ENCODE peak calls at places on chromosome 4, in six cellular contexts. E is iPS DF 6.9, P is Panc1, I is breast epithelium, G is pancreas, J is hepatocyte. Y is an unnamed sample.

GRCh38 chr4:185992585-185992984 is 76.4 kb upstream of the TLR3 start:
- DNase-seq in G (no peak), I (no peak), P (no peak), J (no peak), E (no peak), Y (no peak)

GRCh38 chr4:1369484-1370079 is 22.6 kb downstream of the UVSSA start:
- DNase-seq in I (no peak), E (no peak), G (no peak), P (no peak), J (no peak), Y (no peak)

GRCh38 chr4:43457866-43458265 is 565.4 kb downstream of the GRXCR1 start:
- DNase-seq in J (no peak), I (no peak), E (no peak), G (no peak), P (no peak), Y (no peak)

GRCh38 chr4:67288964-67289363 is 256.3 kb downstream of the CENPC start:
- DNase-seq in J (peak), I (no peak), P (no peak), G (no peak), E (peak), Y (no peak)

GRCh38 chr4:76035799-76036389 is at the start of gene CXCL11:
- DNase-seq in J (no peak), P (no peak), G (no peak), E (no peak), I (no peak), Y (no peak)

GRCh38 chr4:14313757-14314156 is 686.2 kb upstream of the BOD1L1 start:
- DNase-seq in J (no peak), E (no peak), P (no peak), G (no peak), I (no peak), Y (no peak)

GRCh38 chr4:155964016-155964891 is 10.6 kb upstream of the CTSO start:
- DNase-seq in I (no peak), E (no peak), G (no peak), P (no peak), J (no peak), Y (no peak)

GRCh38 chr4:6565691-6566431 is 9.1 kb upstream of the MAN2B2 start:
- DNase-seq in J (no peak), G (peak), I (no peak), P (no peak), E (no peak), Y (no peak)

GRCh38 chr4:113643505-113643904 is 118.0 kb downstream of the CAMK2D start:
- DNase-seq in I (no peak), E (no peak), J (no peak), G (no peak), P (no peak), Y (no peak)

GRCh38 chr4:4386296-4386735 is 586 bp upstream of the NSG1 start:
- DNase-seq in I (no peak), G (no peak), J (peak), P (no peak), E (no peak), Y (no peak)

GRCh38 chr4:174873931-174874330 is 44.2 kb upstream of the ADAM29 start:
- DNase-seq in J (no peak), G (no peak), E (peak), P (peak), I (no peak), Y (no peak)

GRCh38 chr4:76272999-76273398 is 21.5 kb downstream of the FAM47E start:
- DNase-seq in I (no peak), J (no peak), E (no peak), G (no peak), P (no peak), Y (no peak)

GRCh38 chr4:54566608-54567007 is 91.1 kb upstream of the KIT start:
- DNase-seq in G (no peak), J (no peak), E (no peak), P (no peak), I (no peak), Y (no peak)

GRCh38 chr4:163536101-163536500 is 41.6 kb downstream of the TMA16 start:
- DNase-seq in E (no peak), P (no peak), I (no peak), J (no peak), G (no peak), Y (no peak)

GRCh38 chr4:91935217-91935616 is 368.5 kb upstream of the GRID2 start:
- DNase-seq in I (no peak), G (no peak), E (no peak), J (peak), P (no peak), Y (no peak)

GRCh38 chr4:47669946-47670345 is 167.9 kb downstream of the CORIN start:
- DNase-seq in J (no peak), E (no peak), G (no peak), I (no peak), P (no peak), Y (no peak)

GRCh38 chr4:6272863-6273660 is 3.4 kb downstream of the WFS1 start:
- DNase-seq in E (no peak), I (no peak), G (peak), J (peak), P (peak), Y (no peak)

GRCh38 chr4:94412019-94413017 is 39.4 kb upstream of the PDLIM5 start:
- DNase-seq in E (no peak), J (peak), G (no peak), I (no peak), P (no peak), Y (no peak)

GRCh38 chr4:181822005-181822375 is 421.2 kb upstream of the TENM3 start:
- DNase-seq in G (no peak), J (no peak), I (no peak), P (no peak), E (no peak), Y (no peak)

GRCh38 chr4:120812216-120812615 is 110.3 kb downstream of the PRDM5 start:
- DNase-seq in G (no peak), E (no peak), P (no peak), I (no peak), J (no peak), Y (no peak)

GRCh38 chr4:184344899-184345572 is 127.4 kb upstream of the ENPP6 start:
- DNase-seq in G (no peak), J (no peak), P (no peak), I (no peak), E (no peak), Y (no peak)

GRCh38 chr4:102157984-102158383 is 187.3 kb downstream of the SLC39A8 start:
- DNase-seq in I (no peak), J (no peak), G (no peak), P (no peak), E (no peak), Y (no peak)

GRCh38 chr4:74370912-74371311 is 6.0 kb downstream of the EREG start:
- DNase-seq in G (no peak), I (no peak), P (no peak), J (peak), E (no peak), Y (no peak)

GRCh38 chr4:19508442-19508841 is 743.3 kb upstream of the SLIT2 start:
- DNase-seq in E (no peak), P (no peak), I (no peak), J (no peak), G (no peak), Y (no peak)

GRCh38 chr4:41380758-41381157 is 124.0 kb downstream of the UCHL1 start:
- DNase-seq in G (no peak), I (no peak), E (no peak), P (no peak), J (no peak), Y (no peak)

GRCh38 chr4:111070390-111070789 is 447.5 kb upstream of the PITX2 start:
- DNase-seq in I (no peak), G (no peak), E (no peak), J (no peak), P (no peak), Y (no peak)

GRCh38 chr4:19051751-19052296 is 1030.3 kb upstream of the LCORL start:
- DNase-seq in E (no peak), G (no peak), J (no peak), I (no peak), P (no peak), Y (no peak)

GRCh38 chr4:7630559-7631287 is 196.0 kb upstream of the PSAPL1 start:
- DNase-seq in I (no peak), E (no peak), J (peak), P (peak), G (peak), Y (peak)

GRCh38 chr4:89158884-89159503 is 47.7 kb downstream of the TIGD2 start:
- DNase-seq in E (no peak), J (peak), I (no peak), P (no peak), G (no peak), Y (no peak)

GRCh38 chr4:1720163-1720983 is 750 bp downstream of the TMEM129 start:
- DNase-seq in P (no peak), E (no peak), I (no peak), J (peak), G (peak), Y (no peak)

GRCh38 chr4:177554966-177555574 is 112.8 kb upstream of the AGA start:
- DNase-seq in I (no peak), E (no peak), P (peak), G (no peak), J (peak), Y (no peak)

GRCh38 chr4:164847016-164847415 is 30.0 kb upstream of the APELA start:
- DNase-seq in G (no peak), J (no peak), E (no peak), I (no peak), P (no peak), Y (no peak)

GRCh38 chr4:167826281-167826680 is 266.1 kb upstream of the ANXA10 start:
- DNase-seq in E (no peak), P (no peak), I (no peak), G (no peak), J (no peak), Y (no peak)

GRCh38 chr4:7970031-7970946 is 30.6 kb upstream of the AFAP1 start:
- DNase-seq in G (no peak), P (no peak), J (peak), I (peak), E (no peak), Y (no peak)

GRCh38 chr4:4763815-4764202 is 95.7 kb upstream of the MSX1 start:
- DNase-seq in G (no peak), J (no peak), I (no peak), E (no peak), P (no peak), Y (no peak)

GRCh38 chr4:152273343-152273742 is 262.5 kb downstream of the FBXW7 start:
- DNase-seq in J (no peak), I (peak), G (no peak), P (no peak), E (no peak), Y (no peak)

GRCh38 chr4:187415227-187415626 is 580.3 kb upstream of the ZFP42 start:
- DNase-seq in P (no peak), I (no peak), G (no peak), E (no peak), J (no peak), Y (no peak)

GRCh38 chr4:69832326-69833030 is 27.5 kb downstream of the SULT1E1 start:
- DNase-seq in J (peak), I (no peak), P (no peak), G (no peak), E (no peak), Y (no peak)

GRCh38 chr4:38867478-38868054 is at the start of gene FAM114A1:
- DNase-seq in I (peak), G (peak), P (no peak), E (no peak), J (peak), Y (peak)

GRCh38 chr4:153750197-153750817 is 9.5 kb downstream of the RNF175 start:
- DNase-seq in J (peak), I (peak), G (no peak), P (peak), E (peak), Y (peak)

DNA sequence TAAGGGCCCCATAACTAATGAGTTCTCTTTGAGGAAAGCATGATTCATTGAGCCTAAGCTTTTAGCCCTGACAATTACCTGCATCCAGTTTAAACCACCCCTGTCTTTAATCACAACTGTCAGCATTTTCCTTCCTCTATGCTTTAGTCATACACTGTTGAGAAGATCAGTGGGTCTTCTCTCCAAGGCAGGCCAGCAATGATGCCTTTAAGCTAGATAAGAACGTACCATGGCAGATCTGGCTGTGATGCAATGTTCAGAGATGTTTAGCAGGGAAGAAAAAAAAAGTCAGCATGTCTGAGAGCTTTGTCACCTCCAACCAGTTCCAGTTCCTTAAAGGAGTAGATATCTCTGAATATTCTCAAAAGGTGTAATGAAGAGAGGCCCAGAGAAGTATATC is 179.8 kb upstream of the RASGEF1B start:
- DNase-seq in E (no peak), G (no peak), P (no peak), J (peak), I (no peak), Y (no peak)
- H3K27ac ChIP-seq in E (no peak), G (no peak), P (no peak), J (peak), I (no peak), Y (no peak)

GRCh38 chr4:17072483-17072882 is 174.0 kb upstream of the LDB2 start:
- DNase-seq in E (no peak), I (no peak), J (no peak), P (no peak), G (no peak), Y (no peak)
- H3K27ac ChIP-seq in E (no peak), I (no peak), J (no peak), P (no peak), G (no peak), Y (no peak)

DNA sequence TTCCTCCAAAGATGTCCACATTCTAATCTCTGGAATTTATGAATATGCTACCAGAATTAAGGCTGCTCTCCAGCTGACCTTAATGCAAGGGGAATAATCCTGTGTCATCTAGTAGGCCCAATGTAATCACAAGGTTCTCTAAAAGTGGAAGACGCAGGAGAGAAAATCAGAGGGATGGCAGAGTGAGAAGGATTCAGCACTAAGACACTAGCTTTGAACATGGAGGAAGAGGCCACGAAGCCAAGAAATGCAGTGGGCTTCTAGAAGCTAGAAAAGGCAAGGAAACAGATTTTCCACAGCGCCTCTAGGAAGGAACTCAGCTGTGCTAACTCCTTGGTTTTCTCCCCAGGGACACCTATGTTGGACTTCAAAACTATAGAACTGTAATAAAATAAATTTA is 240.7 kb upstream of the TRAM1L1 start:
- DNase-seq in P (no peak), I (no peak), G (no peak), J (no peak), E (no peak), Y (no peak)
- H3K27ac ChIP-seq in P (no peak), I (no peak), G (no peak), J (no peak), E (no peak), Y (no peak)

DNA sequence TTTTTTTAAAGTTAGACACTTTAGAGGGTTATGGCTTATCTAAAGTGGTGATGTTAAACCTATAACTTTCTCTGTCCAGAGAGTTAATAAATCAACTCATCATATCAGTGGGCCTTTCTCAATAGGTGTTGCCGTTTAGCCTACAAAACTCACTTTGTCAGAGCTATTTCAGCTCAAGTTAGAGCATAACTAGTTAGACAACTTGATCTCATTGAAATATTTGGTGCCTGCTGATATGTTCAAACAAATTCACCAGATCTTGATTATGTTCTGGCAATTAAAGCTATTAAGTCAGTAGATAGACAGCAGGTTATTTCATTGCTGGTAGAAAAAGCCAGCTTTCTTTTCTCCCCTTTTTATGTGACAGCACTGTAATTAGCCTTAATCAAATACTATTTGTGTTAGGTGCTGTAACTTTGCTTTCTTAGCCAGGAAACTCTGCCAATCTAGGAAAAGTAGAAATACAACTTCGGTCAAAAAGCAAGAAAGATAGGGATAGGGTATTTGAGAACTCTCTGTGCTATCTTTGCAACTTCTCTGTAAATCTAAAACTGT is 191.8 kb downstream of the MAML3 start:
- DNase-seq in E (no peak), G (no peak), I (no peak), J (no peak), P (no peak), Y (no peak)
- H3K27ac ChIP-seq in E (no peak), G (peak), I (peak), J (no peak), P (no peak), Y (no peak)

GRCh38 chr4:123701046-123701445 is 304.5 kb downstream of the SPRY1 start:
- DNase-seq in G (no peak), P (no peak), I (no peak), J (no peak), E (no peak), Y (no peak)
- H3K27ac ChIP-seq in G (no peak), P (no peak), I (peak), J (peak), E (no peak), Y (no peak)

GRCh38 chr4:65671402-65671801 is 1.1 kb upstream of the EPHA5 start:
- DNase-seq in J (no peak), E (no peak), G (no peak), P (no peak), I (no peak), Y (no peak)

GRCh38 chr4:65668201-65669007 is 1.9 kb downstream of the EPHA5 start:
- DNase-seq in E (no peak), G (peak), I (no peak), J (peak), P (no peak), Y (peak)

GRCh38 chr4:65669008-65669971 is 999 bp downstream of the EPHA5 start:
- DNase-seq in J (peak), I (no peak), G (peak), E (no peak), P (no peak), Y (peak)

GRCh38 chr4:65669981-65670330 is 333 bp downstream of the EPHA5 start:
- DNase-seq in P (no peak), E (no peak), I (no peak), G (no peak), J (no peak), Y (no peak)

GRCh38 chr4:65670331-65671031 is at the start of gene EPHA5:
- DNase-seq in E (peak), G (peak), I (no peak), J (peak), P (no peak), Y (peak)
- H3K27ac ChIP-seq in E (no peak), G (no peak), I (no peak), J (no peak), P (peak), Y (no peak)

GRCh38 chr4:99815597-99816011 is 1.0 kb upstream of the DAPP1 start:
- DNase-seq in I (peak), J (peak), G (no peak), P (no peak), E (no peak), Y (no peak)
- H3K27ac ChIP-seq in I (no peak), J (peak), G (peak), P (no peak), E (no peak), Y (no peak)

Y was measured in substantia nigra.